ENCODE peak calls at places on chromosomes 2 and 18, in four cellular contexts. J is HEK293T, M is T follicular helper cell, Q is NCI-H774. W is an unnamed sample.

GRCh38 chr18:59954746-59955145 is 55.0 kb downstream of the PMAIP1 start:
- DNase-seq in J (no peak), Q (no peak), M (no peak), W (no peak)

GRCh38 chr2:230960026-230960425 is 35.0 kb upstream of the GPR55 start:
- DNase-seq in M (no peak), J (no peak), Q (no peak), W (no peak)

GRCh38 chr18:62767321-62767720 is 52.0 kb downstream of the PHLPP1 start:
- DNase-seq in Q (no peak), J (no peak), M (no peak), W (no peak)

GRCh38 chr2:203527719-203528118 is 7.4 kb downstream of the RAPH1 start:
- DNase-seq in J (no peak), Q (no peak), M (no peak), W (no peak)

GRCh38 chr2:3285901-3286645 is 91.5 kb downstream of the EIPR1 start:
- DNase-seq in M (no peak), Q (peak), J (no peak), W (no peak)

GRCh38 chr18:72336786-72337185 is 207.4 kb downstream of the CBLN2 start:
- DNase-seq in J (no peak), Q (no peak), M (no peak), W (no peak)

GRCh38 chr18:12766986-12767433 is 64.2 kb downstream of the PSMG2 start:
- DNase-seq in M (no peak), J (no peak), Q (no peak), W (no peak)

GRCh38 chr2:181977661-181978350 is 7.8 kb upstream of the PPP1R1C start:
- DNase-seq in J (no peak), Q (no peak), M (no peak), W (no peak)

GRCh38 chr2:188293601-188294482 is 2.2 kb downstream of the GULP1 start:
- DNase-seq in Q (peak), M (no peak), J (peak), W (no peak)

GRCh38 chr2:128640847-128641360 is 322.2 kb upstream of the HS6ST1 start:
- DNase-seq in Q (no peak), M (no peak), J (no peak), W (no peak)

GRCh38 chr2:37871453-37872191 is 53.5 kb upstream of the RMDN2 start:
- DNase-seq in Q (no peak), J (no peak), M (no peak), W (no peak)

GRCh38 chr2:200670313-200670712 is 84.5 kb downstream of the AOX1 start:
- DNase-seq in M (no peak), J (no peak), Q (no peak), W (no peak)

GRCh38 chr2:36562973-36563532 is 34.9 kb downstream of the FEZ2 start:
- DNase-seq in Q (no peak), J (no peak), M (no peak), W (no peak)

GRCh38 chr2:8255448-8255800 is 426.4 kb upstream of the ID2 start:
- DNase-seq in Q (no peak), J (no peak), M (no peak), W (no peak)

GRCh38 chr2:96832751-96833507 is 10.9 kb downstream of the ANKRD23 start:
- DNase-seq in J (no peak), Q (peak), M (no peak), W (no peak)

GRCh38 chr18:9364242-9364641 is 29.7 kb downstream of the TWSG1 start:
- DNase-seq in J (no peak), Q (no peak), M (no peak), W (no peak)

GRCh38 chr2:147172493-147173185 is 672.2 kb upstream of the ACVR2A start:
- DNase-seq in M (no peak), Q (no peak), J (no peak), W (no peak)

GRCh38 chr2:119541476-119541875 is 2.8 kb upstream of the CFAP221 start:
- DNase-seq in J (no peak), M (no peak), Q (no peak), W (no peak)

GRCh38 chr2:166764216-166764615 is 124.1 kb upstream of the XIRP2 start:
- DNase-seq in M (no peak), Q (no peak), J (no peak), W (no peak)

GRCh38 chr2:70569559-70569958 is 15.9 kb upstream of the TGFA start:
- DNase-seq in M (no peak), Q (no peak), J (no peak), W (no peak)

GRCh38 chr18:50161806-50162205 is 33.1 kb downstream of the MYO5B start:
- DNase-seq in Q (no peak), J (no peak), M (no peak), W (no peak)

GRCh38 chr18:396251-396555 is 104.3 kb downstream of the COLEC12 start:
- DNase-seq in M (no peak), J (no peak), Q (no peak), W (no peak)

GRCh38 chr2:7467782-7468447 is 550.7 kb downstream of the RNF144A start:
- DNase-seq in J (no peak), M (no peak), Q (no peak), W (peak)

GRCh38 chr2:168167511-168168263 is 79.7 kb downstream of the STK39 start:
- DNase-seq in M (no peak), Q (no peak), J (no peak), W (no peak)

GRCh38 chr2:10282621-10283105 is 20.0 kb upstream of the HPCAL1 start:
- DNase-seq in J (no peak), M (no peak), Q (no peak), W (no peak)

GRCh38 chr2:127014630-127015029 is 92.3 kb downstream of the BIN1 start:
- DNase-seq in M (no peak), Q (no peak), J (no peak), W (no peak)

GRCh38 chr18:8849696-8850095 is 144.3 kb downstream of the MTCL1 start:
- DNase-seq in Q (no peak), M (no peak), J (no peak), W (no peak)

GRCh38 chr2:68974251-68974650 is at the start of gene GKN1:
- DNase-seq in J (no peak), M (no peak), Q (no peak), W (no peak)

GRCh38 chr2:231672617-231673347 is 35.5 kb upstream of the PTMA start:
- DNase-seq in M (no peak), Q (peak), J (peak), W (no peak)

GRCh38 chr2:85655961-85656403 is 12.0 kb downstream of the SFTPB start:
- DNase-seq in Q (no peak), J (no peak), M (no peak), W (no peak)

GRCh38 chr18:74242451-74243096 is 49.2 kb downstream of the CYB5A start:
- DNase-seq in J (no peak), M (no peak), Q (no peak), W (no peak)

GRCh38 chr2:182540236-182540635 is 113.4 kb upstream of the PDE1A start:
- DNase-seq in J (no peak), M (no peak), Q (no peak), W (no peak)

GRCh38 chr2:203783496-203784203 is 77.2 kb downstream of the CD28 start:
- DNase-seq in J (no peak), Q (no peak), M (no peak), W (no peak)

W was measured in T-cell.